ENCODE peak calls at places on chromosomes 6 and 20, in five cellular contexts. One of them, this sample, is unnamed.

GRCh38 chr6:28589952-28590340 is 64.3 kb downstream of the GPX5 start:
- DNase-seq in spleen: no peak
- DNase-seq in CD8-positive, alpha-beta memory T cell: no peak
- DNase-seq in CD8-positive, alpha-beta T cell: no peak
- DNase-seq in heart left ventricle: no peak
- DNase-seq in this sample: no peak

GRCh38 chr6:129785756-129786135 is 75.4 kb downstream of the TMEM244 start:
- DNase-seq in spleen: no peak
- DNase-seq in CD8-positive, alpha-beta memory T cell: no peak
- DNase-seq in CD8-positive, alpha-beta T cell: no peak
- DNase-seq in heart left ventricle: no peak
- DNase-seq in this sample: no peak

GRCh38 chr20:48155231-48155630 is 369.9 kb upstream of the SULF2 start:
- DNase-seq in spleen: no peak
- DNase-seq in CD8-positive, alpha-beta memory T cell: no peak
- DNase-seq in CD8-positive, alpha-beta T cell: no peak
- DNase-seq in heart left ventricle: no peak
- DNase-seq in this sample: no peak

GRCh38 chr6:160071805-160072687 is 49.6 kb upstream of the SLC22A1 start:
- DNase-seq in spleen: no peak
- DNase-seq in CD8-positive, alpha-beta memory T cell: no peak
- DNase-seq in CD8-positive, alpha-beta T cell: no peak
- DNase-seq in heart left ventricle: no peak
- DNase-seq in this sample: no peak

GRCh38 chr6:884570-884969 is 191.6 kb upstream of the EXOC2 start:
- DNase-seq in spleen: no peak
- DNase-seq in CD8-positive, alpha-beta memory T cell: no peak
- DNase-seq in CD8-positive, alpha-beta T cell: no peak
- DNase-seq in heart left ventricle: no peak
- DNase-seq in this sample: no peak

GRCh38 chr6:26420607-26421235 is 18.6 kb downstream of the BTN3A1 start:
- DNase-seq in spleen: no peak
- DNase-seq in CD8-positive, alpha-beta memory T cell: no peak
- DNase-seq in CD8-positive, alpha-beta T cell: no peak
- DNase-seq in heart left ventricle: no peak
- DNase-seq in this sample: no peak

GRCh38 chr20:63941282-63942060 is 14.7 kb downstream of the UCKL1 start:
- DNase-seq in spleen: peak
- DNase-seq in CD8-positive, alpha-beta memory T cell: peak
- DNase-seq in CD8-positive, alpha-beta T cell: peak
- DNase-seq in heart left ventricle: peak
- DNase-seq in this sample: no peak

GRCh38 chr6:118283759-118284158 is 264.3 kb upstream of the PLN start:
- DNase-seq in spleen: no peak
- DNase-seq in CD8-positive, alpha-beta memory T cell: peak
- DNase-seq in CD8-positive, alpha-beta T cell: peak
- DNase-seq in heart left ventricle: peak
- DNase-seq in this sample: no peak

GRCh38 chr6:118506071-118506638 is 41.9 kb upstream of the PLN start:
- DNase-seq in spleen: no peak
- DNase-seq in CD8-positive, alpha-beta memory T cell: no peak
- DNase-seq in CD8-positive, alpha-beta T cell: no peak
- DNase-seq in heart left ventricle: no peak
- DNase-seq in this sample: no peak

GRCh38 chr6:45838486-45838885 is 177.2 kb downstream of the CLIC5 start:
- DNase-seq in spleen: no peak
- DNase-seq in CD8-positive, alpha-beta memory T cell: no peak
- DNase-seq in CD8-positive, alpha-beta T cell: no peak
- DNase-seq in heart left ventricle: no peak
- DNase-seq in this sample: no peak

GRCh38 chr20:32510120-32510600 is 75.0 kb downstream of the NOL4L start:
- DNase-seq in spleen: no peak
- DNase-seq in CD8-positive, alpha-beta memory T cell: peak
- DNase-seq in CD8-positive, alpha-beta T cell: no peak
- DNase-seq in heart left ventricle: no peak
- DNase-seq in this sample: no peak

GRCh38 chr6:47135772-47136171 is 93.6 kb upstream of the ADGRF1 start:
- DNase-seq in spleen: no peak
- DNase-seq in CD8-positive, alpha-beta memory T cell: no peak
- DNase-seq in CD8-positive, alpha-beta T cell: no peak
- DNase-seq in heart left ventricle: no peak
- DNase-seq in this sample: no peak

GRCh38 chr20:15767636-15768369 is 805.4 kb downstream of the KIF16B start:
- DNase-seq in spleen: no peak
- DNase-seq in CD8-positive, alpha-beta memory T cell: no peak
- DNase-seq in CD8-positive, alpha-beta T cell: no peak
- DNase-seq in heart left ventricle: no peak
- DNase-seq in this sample: no peak

GRCh38 chr6:133170602-133171001 is 70.6 kb upstream of the EYA4 start:
- DNase-seq in spleen: no peak
- DNase-seq in CD8-positive, alpha-beta memory T cell: no peak
- DNase-seq in CD8-positive, alpha-beta T cell: no peak
- DNase-seq in heart left ventricle: no peak
- DNase-seq in this sample: no peak

GRCh38 chr20:37075932-37076685 is 19.7 kb downstream of the RBL1 start:
- DNase-seq in spleen: no peak
- DNase-seq in CD8-positive, alpha-beta memory T cell: no peak
- DNase-seq in CD8-positive, alpha-beta T cell: no peak
- DNase-seq in heart left ventricle: no peak
- DNase-seq in this sample: no peak

GRCh38 chr20:33859157-33859695 is 48.1 kb downstream of the CHMP4B start:
- DNase-seq in spleen: no peak
- DNase-seq in CD8-positive, alpha-beta memory T cell: peak
- DNase-seq in CD8-positive, alpha-beta T cell: peak
- DNase-seq in heart left ventricle: peak
- DNase-seq in this sample: no peak

GRCh38 chr20:22506827-22507226 is 77.5 kb downstream of the FOXA2 start:
- DNase-seq in spleen: no peak
- DNase-seq in CD8-positive, alpha-beta memory T cell: no peak
- DNase-seq in CD8-positive, alpha-beta T cell: no peak
- DNase-seq in heart left ventricle: no peak
- DNase-seq in this sample: no peak

GRCh38 chr20:53413188-53413631 is 180.4 kb downstream of the ZNF217 start:
- DNase-seq in spleen: peak
- DNase-seq in CD8-positive, alpha-beta memory T cell: peak
- DNase-seq in CD8-positive, alpha-beta T cell: peak
- DNase-seq in heart left ventricle: no peak
- DNase-seq in this sample: no peak

GRCh38 chr6:125307964-125308615 is 6.3 kb upstream of the HDDC2 start:
- DNase-seq in spleen: no peak
- DNase-seq in CD8-positive, alpha-beta memory T cell: no peak
- DNase-seq in CD8-positive, alpha-beta T cell: no peak
- DNase-seq in heart left ventricle: no peak
- DNase-seq in this sample: no peak

GRCh38 chr6:15663057-15663638 is 320 bp upstream of the DTNBP1 start:
- DNase-seq in spleen: no peak
- DNase-seq in CD8-positive, alpha-beta memory T cell: no peak
- DNase-seq in CD8-positive, alpha-beta T cell: peak
- DNase-seq in heart left ventricle: no peak
- DNase-seq in this sample: no peak

GRCh38 chr6:166591961-166592520 is 5.6 kb upstream of the RAMACL start:
- DNase-seq in spleen: no peak
- DNase-seq in CD8-positive, alpha-beta memory T cell: no peak
- DNase-seq in CD8-positive, alpha-beta T cell: no peak
- DNase-seq in heart left ventricle: no peak
- DNase-seq in this sample: no peak

GRCh38 chr6:48615041-48615440 is 504.0 kb upstream of the PTCHD4 start:
- DNase-seq in spleen: no peak
- DNase-seq in CD8-positive, alpha-beta memory T cell: no peak
- DNase-seq in CD8-positive, alpha-beta T cell: no peak
- DNase-seq in heart left ventricle: no peak
- DNase-seq in this sample: no peak

GRCh38 chr6:170279426-170279825 is 11.5 kb downstream of the DLL1 start:
- DNase-seq in spleen: no peak
- DNase-seq in CD8-positive, alpha-beta memory T cell: no peak
- DNase-seq in CD8-positive, alpha-beta T cell: no peak
- DNase-seq in heart left ventricle: no peak
- DNase-seq in this sample: no peak

GRCh38 chr6:150453357-150453756 is 84.5 kb downstream of the IYD start:
- DNase-seq in spleen: no peak
- DNase-seq in CD8-positive, alpha-beta memory T cell: no peak
- DNase-seq in CD8-positive, alpha-beta T cell: no peak
- DNase-seq in heart left ventricle: no peak
- DNase-seq in this sample: no peak

GRCh38 chr6:150450918-150451317 is 82.1 kb downstream of the IYD start:
- DNase-seq in spleen: no peak
- DNase-seq in CD8-positive, alpha-beta memory T cell: no peak
- DNase-seq in CD8-positive, alpha-beta T cell: no peak
- DNase-seq in heart left ventricle: no peak
- DNase-seq in this sample: no peak

GRCh38 chr6:150448221-150448620 is 79.4 kb downstream of the IYD start:
- DNase-seq in spleen: no peak
- DNase-seq in CD8-positive, alpha-beta memory T cell: no peak
- DNase-seq in CD8-positive, alpha-beta T cell: no peak
- DNase-seq in heart left ventricle: no peak
- DNase-seq in this sample: no peak

GRCh38 chr6:150452642-150453243 is 83.9 kb downstream of the IYD start:
- DNase-seq in spleen: peak
- DNase-seq in CD8-positive, alpha-beta memory T cell: no peak
- DNase-seq in CD8-positive, alpha-beta T cell: no peak
- DNase-seq in heart left ventricle: peak
- DNase-seq in this sample: no peak

GRCh38 chr6:150451767-150452641 is 83.2 kb downstream of the IYD start:
- DNase-seq in spleen: no peak
- DNase-seq in CD8-positive, alpha-beta memory T cell: no peak
- DNase-seq in CD8-positive, alpha-beta T cell: no peak
- DNase-seq in heart left ventricle: no peak
- DNase-seq in this sample: no peak
- H3K27ac ChIP-seq in spleen: peak
- H3K27ac ChIP-seq in CD8-positive, alpha-beta memory T cell: no peak
- H3K27ac ChIP-seq in CD8-positive, alpha-beta T cell: no peak
- H3K27ac ChIP-seq in heart left ventricle: peak
- H3K27ac ChIP-seq in this sample: peak

GRCh38 chr6:111890981-111891380 is 17.7 kb upstream of the FYN start:
- DNase-seq in spleen: no peak
- DNase-seq in CD8-positive, alpha-beta memory T cell: no peak
- DNase-seq in CD8-positive, alpha-beta T cell: no peak
- DNase-seq in heart left ventricle: no peak
- DNase-seq in this sample: no peak

GRCh38 chr6:111885373-111886027 is 12.2 kb upstream of the FYN start:
- DNase-seq in spleen: no peak
- DNase-seq in CD8-positive, alpha-beta memory T cell: no peak
- DNase-seq in CD8-positive, alpha-beta T cell: no peak
- DNase-seq in heart left ventricle: no peak
- DNase-seq in this sample: no peak

GRCh38 chr6:111884068-111884467 is 10.8 kb upstream of the FYN start:
- DNase-seq in spleen: no peak
- DNase-seq in CD8-positive, alpha-beta memory T cell: no peak
- DNase-seq in CD8-positive, alpha-beta T cell: no peak
- DNase-seq in heart left ventricle: no peak
- DNase-seq in this sample: no peak

GRCh38 chr6:111892431-111892830 is 19.2 kb upstream of the FYN start:
- DNase-seq in spleen: no peak
- DNase-seq in CD8-positive, alpha-beta memory T cell: no peak
- DNase-seq in CD8-positive, alpha-beta T cell: no peak
- DNase-seq in heart left ventricle: no peak
- DNase-seq in this sample: no peak

DNA sequence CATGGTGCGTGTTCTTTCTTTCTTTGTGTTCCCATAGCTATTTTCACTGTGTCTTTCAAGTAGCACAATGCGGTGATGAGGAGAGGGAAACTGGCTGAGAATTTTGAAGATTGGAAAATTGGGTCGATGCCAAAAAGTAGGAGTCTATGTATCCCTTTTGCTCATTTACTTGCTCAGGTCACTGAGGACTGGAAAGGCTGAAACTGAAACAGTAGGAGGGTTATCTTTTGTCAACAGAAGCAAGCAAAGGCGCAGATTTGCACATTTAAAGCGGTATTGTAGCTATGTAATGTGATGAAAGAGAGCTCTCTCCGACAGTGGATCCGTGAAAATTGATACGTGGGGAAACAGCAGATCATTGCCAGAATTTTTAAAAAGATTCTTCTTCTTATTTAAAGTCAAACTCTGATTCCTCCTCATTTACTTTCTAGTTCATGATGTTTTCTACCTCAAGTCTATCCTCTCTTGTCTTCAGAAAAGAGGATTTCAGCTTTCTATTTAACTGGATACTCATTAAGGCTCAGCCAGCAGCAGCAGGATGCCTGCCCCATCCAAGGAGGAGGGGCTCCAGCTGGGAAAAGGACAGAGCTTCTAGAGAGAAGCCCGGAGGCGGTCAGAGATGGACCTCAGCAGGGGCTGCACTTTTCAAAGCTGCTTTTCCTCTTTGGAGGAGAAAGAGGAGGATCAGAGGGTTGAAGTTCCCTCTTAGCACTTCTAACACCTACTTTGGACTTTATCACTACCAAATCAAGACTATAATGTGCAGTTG is 15.9 kb upstream of the FYN start:
- DNase-seq in spleen: no peak
- DNase-seq in CD8-positive, alpha-beta memory T cell: no peak
- DNase-seq in CD8-positive, alpha-beta T cell: no peak
- DNase-seq in heart left ventricle: no peak
- DNase-seq in this sample: no peak
- H3K4me3 ChIP-seq in spleen: no peak
- H3K4me3 ChIP-seq in CD8-positive, alpha-beta memory T cell: no peak
- H3K4me3 ChIP-seq in CD8-positive, alpha-beta T cell: no peak
- H3K4me3 ChIP-seq in heart left ventricle: peak
- H3K4me3 ChIP-seq in this sample: peak

GRCh38 chr6:90939906-90940305 is 353.0 kb upstream of the MAP3K7 start:
- DNase-seq in spleen: no peak
- DNase-seq in CD8-positive, alpha-beta memory T cell: no peak
- DNase-seq in CD8-positive, alpha-beta T cell: no peak
- DNase-seq in heart left ventricle: no peak
- DNase-seq in this sample: no peak

GRCh38 chr6:90934081-90934480 is 347.2 kb upstream of the MAP3K7 start:
- DNase-seq in spleen: no peak
- DNase-seq in CD8-positive, alpha-beta memory T cell: no peak
- DNase-seq in CD8-positive, alpha-beta T cell: no peak
- DNase-seq in heart left ventricle: no peak
- DNase-seq in this sample: no peak

GRCh38 chr6:90940812-90941481 is 354.1 kb upstream of the MAP3K7 start:
- DNase-seq in spleen: no peak
- DNase-seq in CD8-positive, alpha-beta memory T cell: no peak
- DNase-seq in CD8-positive, alpha-beta T cell: no peak
- DNase-seq in heart left ventricle: no peak
- DNase-seq in this sample: no peak

GRCh38 chr6:90938116-90938515 is 351.2 kb upstream of the MAP3K7 start:
- DNase-seq in spleen: no peak
- DNase-seq in CD8-positive, alpha-beta memory T cell: no peak
- DNase-seq in CD8-positive, alpha-beta T cell: no peak
- DNase-seq in heart left ventricle: no peak
- DNase-seq in this sample: no peak

DNA sequence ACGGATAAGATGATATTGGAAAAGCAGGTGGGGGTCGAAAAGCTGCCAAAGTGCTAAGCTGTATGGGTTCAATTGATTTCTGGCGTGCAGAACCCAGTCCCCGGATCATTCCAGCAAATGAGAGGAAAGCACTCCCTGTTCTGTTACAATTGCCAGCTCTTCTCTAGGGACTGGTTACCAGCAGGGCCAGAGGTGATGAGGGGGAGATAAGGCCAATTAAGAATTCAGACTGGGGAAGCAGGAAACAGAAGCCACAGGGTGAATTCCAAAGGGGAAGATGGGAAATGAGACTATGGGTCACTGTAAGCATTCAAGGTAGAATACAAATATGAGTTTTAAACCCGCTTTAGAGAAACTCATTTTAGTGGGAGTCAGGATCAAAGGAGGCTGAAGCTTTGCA is 349.4 kb upstream of the MAP3K7 start:
- DNase-seq in spleen: no peak
- DNase-seq in CD8-positive, alpha-beta memory T cell: no peak
- DNase-seq in CD8-positive, alpha-beta T cell: no peak
- DNase-seq in heart left ventricle: no peak
- DNase-seq in this sample: no peak
- H3K27ac ChIP-seq in spleen: peak
- H3K27ac ChIP-seq in CD8-positive, alpha-beta memory T cell: no peak
- H3K27ac ChIP-seq in CD8-positive, alpha-beta T cell: no peak
- H3K27ac ChIP-seq in heart left ventricle: no peak
- H3K27ac ChIP-seq in this sample: no peak

GRCh38 chr20:40274912-40275654 is 414.0 kb downstream of the MAFB start:
- DNase-seq in spleen: no peak
- DNase-seq in CD8-positive, alpha-beta memory T cell: no peak
- DNase-seq in CD8-positive, alpha-beta T cell: no peak
- DNase-seq in heart left ventricle: no peak
- DNase-seq in this sample: no peak
- H3K4me3 ChIP-seq in spleen: no peak
- H3K4me3 ChIP-seq in CD8-positive, alpha-beta memory T cell: no peak
- H3K4me3 ChIP-seq in CD8-positive, alpha-beta T cell: no peak
- H3K4me3 ChIP-seq in heart left ventricle: no peak
- H3K4me3 ChIP-seq in this sample: no peak

This sample was measured in right atrium auricular region.